ENCODE peak calls at places on chromosomes 16 and 17, in six cellular contexts. One of them, this sample, is unnamed.

GRCh38 chr16:10256855-10257641 is 74.8 kb upstream of the GRIN2A start:
- DNase-seq in MM.1S: peak; percentile 38
- DNase-seq in IMR-90: no peak
- DNase-seq in colonic mucosa: peak; percentile 27
- DNase-seq in left lung: no peak
- DNase-seq in mucosa of descending colon: no peak
- DNase-seq in this sample: no peak

GRCh38 chr16:1972490-1972877 is 631 bp downstream of the TBL3 start:
- DNase-seq in IMR-90: no peak
- DNase-seq in colonic mucosa: no peak
- DNase-seq in left lung: peak; percentile 76
- DNase-seq in MM.1S: no peak
- DNase-seq in mucosa of descending colon: peak; percentile 66
- DNase-seq in this sample: no peak

GRCh38 chr17:4854181-4854681 is 21.1 kb downstream of the MINK1 start:
- DNase-seq in left lung: no peak
- DNase-seq in IMR-90: peak; percentile 66
- DNase-seq in mucosa of descending colon: no peak
- DNase-seq in MM.1S: no peak
- DNase-seq in colonic mucosa: no peak
- DNase-seq in this sample: no peak

GRCh38 chr17:37406635-37407455 is at the start of the genes ACACA and TADA2A:
- DNase-seq in left lung: peak; percentile 93
- DNase-seq in mucosa of descending colon: peak; percentile 88
- DNase-seq in IMR-90: peak; percentile 63
- DNase-seq in colonic mucosa: peak; percentile 82
- DNase-seq in MM.1S: peak; percentile 88
- DNase-seq in this sample: peak; percentile 87

GRCh38 chr16:13176711-13177110 is 275.3 kb downstream of the SHISA9 start:
- DNase-seq in colonic mucosa: no peak
- DNase-seq in MM.1S: no peak
- DNase-seq in IMR-90: no peak
- DNase-seq in mucosa of descending colon: no peak
- DNase-seq in left lung: no peak
- DNase-seq in this sample: no peak

GRCh38 chr17:79612468-79613194 is 1.8 kb upstream of the RBFOX3 start:
- DNase-seq in MM.1S: peak; percentile 52
- DNase-seq in mucosa of descending colon: no peak
- DNase-seq in left lung: no peak
- DNase-seq in colonic mucosa: peak; percentile 57
- DNase-seq in IMR-90: peak; percentile 5
- DNase-seq in this sample: no peak

GRCh38 chr17:59840329-59840907 is 52.3 kb downstream of the TUBD1 start:
- DNase-seq in IMR-90: no peak
- DNase-seq in mucosa of descending colon: no peak
- DNase-seq in left lung: no peak
- DNase-seq in MM.1S: no peak
- DNase-seq in colonic mucosa: no peak
- DNase-seq in this sample: no peak

GRCh38 chr16:77273815-77274214 is 74.6 kb downstream of the SYCE1L start:
- DNase-seq in left lung: no peak
- DNase-seq in MM.1S: no peak
- DNase-seq in mucosa of descending colon: no peak
- DNase-seq in IMR-90: no peak
- DNase-seq in colonic mucosa: no peak
- DNase-seq in this sample: no peak

GRCh38 chr17:37642706-37643105 is 540 bp downstream of the DDX52 start:
- DNase-seq in IMR-90: peak; percentile 31
- DNase-seq in MM.1S: peak; percentile 25
- DNase-seq in left lung: no peak
- DNase-seq in mucosa of descending colon: no peak
- DNase-seq in colonic mucosa: no peak
- DNase-seq in this sample: no peak

GRCh38 chr17:81722184-81723120 is 10.4 kb downstream of the SLC25A10 start:
- DNase-seq in IMR-90: no peak
- DNase-seq in MM.1S: peak; percentile 67
- DNase-seq in left lung: peak; percentile 86
- DNase-seq in colonic mucosa: peak; percentile 94
- DNase-seq in mucosa of descending colon: peak; percentile 88
- DNase-seq in this sample: peak; percentile 83

GRCh38 chr16:3574195-3574594 is 3.0 kb downstream of the NLRC3 start:
- DNase-seq in colonic mucosa: no peak
- DNase-seq in IMR-90: no peak
- DNase-seq in left lung: peak; percentile 63
- DNase-seq in MM.1S: no peak
- DNase-seq in mucosa of descending colon: no peak
- DNase-seq in this sample: no peak

GRCh38 chr17:59796785-59797205 is 89.3 kb downstream of the VMP1 start:
- DNase-seq in colonic mucosa: no peak
- DNase-seq in left lung: no peak
- DNase-seq in MM.1S: no peak
- DNase-seq in IMR-90: no peak
- DNase-seq in mucosa of descending colon: no peak
- DNase-seq in this sample: no peak

GRCh38 chr17:1882836-1883235 is 53.0 kb downstream of the RPA1 start:
- DNase-seq in colonic mucosa: peak; percentile 32
- DNase-seq in IMR-90: peak; percentile 24
- DNase-seq in MM.1S: no peak
- DNase-seq in left lung: no peak
- DNase-seq in mucosa of descending colon: no peak
- DNase-seq in this sample: no peak

GRCh38 chr16:27452569-27453475 is 50.8 kb downstream of the IL21R start:
- DNase-seq in MM.1S: no peak
- DNase-seq in colonic mucosa: no peak
- DNase-seq in left lung: no peak
- DNase-seq in IMR-90: no peak
- DNase-seq in mucosa of descending colon: no peak
- DNase-seq in this sample: no peak

GRCh38 chr17:7586673-7587419 is 3.0 kb downstream of the SOX15 start:
- DNase-seq in mucosa of descending colon: no peak
- DNase-seq in left lung: no peak
- DNase-seq in colonic mucosa: peak; percentile 69
- DNase-seq in IMR-90: no peak
- DNase-seq in MM.1S: no peak
- DNase-seq in this sample: no peak
- TF ChIP-seq CTCF in mucosa of descending colon: no peak
- TF ChIP-seq CTCF in left lung: no peak
- TF ChIP-seq CTCF in colonic mucosa: no peak
- TF ChIP-seq CTCF in IMR-90: no peak
- TF ChIP-seq CTCF in MM.1S: no peak
- TF ChIP-seq CTCF in this sample: no peak

GRCh38 chr17:30334421-30334820 is 564 bp upstream of the TMIGD1 start:
- DNase-seq in mucosa of descending colon: no peak
- DNase-seq in IMR-90: no peak
- DNase-seq in MM.1S: no peak
- DNase-seq in left lung: no peak
- DNase-seq in colonic mucosa: no peak
- DNase-seq in this sample: no peak

GRCh38 chr17:30332057-30332542 is 1.8 kb downstream of the TMIGD1 start:
- DNase-seq in mucosa of descending colon: no peak
- DNase-seq in colonic mucosa: no peak
- DNase-seq in left lung: no peak
- DNase-seq in IMR-90: peak; percentile 92
- DNase-seq in MM.1S: peak; percentile 81
- DNase-seq in this sample: no peak

GRCh38 chr17:30337393-30337999 is 3.6 kb upstream of the TMIGD1 start:
- DNase-seq in left lung: no peak
- DNase-seq in mucosa of descending colon: no peak
- DNase-seq in colonic mucosa: no peak
- DNase-seq in MM.1S: no peak
- DNase-seq in IMR-90: no peak
- DNase-seq in this sample: no peak

GRCh38 chr17:30336369-30337171 is 2.7 kb upstream of the TMIGD1 start:
- DNase-seq in colonic mucosa: peak; percentile 79
- DNase-seq in mucosa of descending colon: no peak
- DNase-seq in left lung: no peak
- DNase-seq in IMR-90: peak; percentile 59
- DNase-seq in MM.1S: peak; percentile 71
- DNase-seq in this sample: no peak

DNA sequence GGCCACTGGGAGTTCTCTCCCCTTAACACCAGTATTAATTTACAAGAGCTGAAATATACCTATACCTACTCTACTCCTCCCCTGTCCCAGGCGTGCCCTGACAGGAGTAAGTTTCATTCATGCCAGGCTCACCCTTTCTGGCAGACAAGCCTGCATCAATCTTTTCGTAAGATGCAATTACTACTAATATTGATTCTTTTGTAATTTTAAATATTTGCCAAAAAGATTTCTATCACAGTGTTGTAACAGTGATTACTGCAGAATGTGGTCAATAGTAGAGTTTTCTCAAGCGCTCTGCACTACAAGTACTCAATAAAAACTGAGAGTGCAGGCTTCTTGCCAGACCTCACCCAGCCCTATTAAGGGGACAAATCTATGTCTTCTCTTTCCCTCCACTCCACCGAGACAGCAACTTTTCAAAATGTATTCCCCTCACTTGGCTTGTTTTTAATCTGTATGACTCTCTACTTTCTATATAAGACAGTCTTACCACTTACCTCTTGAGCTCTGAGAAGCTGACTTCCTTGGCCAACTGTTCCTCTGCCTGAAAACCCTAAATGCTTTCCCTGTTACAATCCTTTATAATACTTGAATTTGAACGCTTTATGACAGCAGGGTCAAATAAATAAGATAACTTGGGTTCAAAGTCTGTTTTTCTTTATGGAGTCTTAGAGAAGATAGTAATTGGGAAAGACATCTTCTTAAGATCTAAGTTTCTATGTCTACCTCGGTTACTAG is at the start of gene TMIGD1:
- DNase-seq in IMR-90: no peak
- DNase-seq in left lung: no peak
- DNase-seq in colonic mucosa: no peak
- DNase-seq in MM.1S: no peak
- DNase-seq in mucosa of descending colon: no peak
- DNase-seq in this sample: no peak
- H3K4me3 ChIP-seq in IMR-90: no peak within 1 kb of the TSS
- H3K4me3 ChIP-seq in left lung: no peak within 1 kb of the TSS
- H3K4me3 ChIP-seq in colonic mucosa: no peak within 1 kb of the TSS
- H3K4me3 ChIP-seq in MM.1S: no peak within 1 kb of the TSS
- H3K4me3 ChIP-seq in mucosa of descending colon: no peak within 1 kb of the TSS
- H3K4me3 ChIP-seq in this sample: no peak within 1 kb of the TSS

DNA sequence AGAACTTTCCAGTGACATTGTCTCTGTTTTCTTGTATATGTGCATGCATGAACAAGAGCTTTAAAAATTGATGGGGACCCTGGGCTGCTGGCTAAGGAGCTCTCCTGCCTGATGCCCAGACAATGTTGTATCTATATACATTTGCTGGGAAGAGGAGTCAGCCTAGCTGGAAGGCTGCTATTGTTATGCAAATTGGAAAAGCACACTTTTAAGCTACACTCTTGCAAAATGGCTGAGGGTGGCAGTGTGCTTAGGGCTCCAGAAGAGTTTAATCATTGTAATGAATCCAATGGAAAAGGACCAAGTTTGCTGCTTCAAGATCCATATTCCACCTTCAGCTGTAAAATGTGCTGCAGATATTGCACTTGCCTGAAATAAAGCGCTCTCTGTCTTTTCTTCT is 171.8 kb downstream of the PRKCA start:
- DNase-seq in IMR-90: no peak
- DNase-seq in left lung: no peak
- DNase-seq in colonic mucosa: no peak
- DNase-seq in MM.1S: no peak
- DNase-seq in mucosa of descending colon: no peak
- DNase-seq in this sample: no peak
- TF ChIP-seq CTCF in IMR-90: no peak
- TF ChIP-seq CTCF in left lung: no peak
- TF ChIP-seq CTCF in colonic mucosa: no peak
- TF ChIP-seq CTCF in MM.1S: no peak
- TF ChIP-seq CTCF in mucosa of descending colon: no peak
- TF ChIP-seq CTCF in this sample: no peak

GRCh38 chr16:19882641-19883040 is 2.0 kb downstream of the GPRC5B start:
- DNase-seq in left lung: no peak
- DNase-seq in IMR-90: no peak
- DNase-seq in MM.1S: no peak
- DNase-seq in mucosa of descending colon: no peak
- DNase-seq in colonic mucosa: no peak
- DNase-seq in this sample: no peak
- H3K4me3 ChIP-seq in left lung: no peak overlapping the region
- H3K4me3 ChIP-seq in IMR-90: no peak overlapping the region
- H3K4me3 ChIP-seq in MM.1S: no peak overlapping the region
- H3K4me3 ChIP-seq in mucosa of descending colon: no peak overlapping the region
- H3K4me3 ChIP-seq in colonic mucosa: no peak overlapping the region
- H3K4me3 ChIP-seq in this sample: peak overlapping the region; percentile 64

GRCh38 chr17:18172528-18173278 is 10.9 kb upstream of the ALKBH5 start:
- DNase-seq in colonic mucosa: no peak
- DNase-seq in MM.1S: no peak
- DNase-seq in mucosa of descending colon: no peak
- DNase-seq in IMR-90: peak; percentile 46
- DNase-seq in left lung: no peak
- DNase-seq in this sample: no peak
- TF ChIP-seq CTCF in colonic mucosa: no peak
- TF ChIP-seq CTCF in MM.1S: no peak
- TF ChIP-seq CTCF in mucosa of descending colon: no peak
- TF ChIP-seq CTCF in IMR-90: no peak
- TF ChIP-seq CTCF in left lung: no peak
- TF ChIP-seq CTCF in this sample: no peak

GRCh38 chr16:85461814-85462404 is 151.2 kb upstream of the GSE1 start:
- DNase-seq in colonic mucosa: peak; percentile 34
- DNase-seq in left lung: peak; percentile 80
- DNase-seq in IMR-90: peak; percentile 50
- DNase-seq in MM.1S: no peak
- DNase-seq in mucosa of descending colon: no peak
- DNase-seq in this sample: peak; percentile 75
- H3K4me3 ChIP-seq in colonic mucosa: no peak overlapping the region
- H3K4me3 ChIP-seq in left lung: peak overlapping the region; percentile 9
- H3K4me3 ChIP-seq in IMR-90: no peak overlapping the region
- H3K4me3 ChIP-seq in MM.1S: no peak overlapping the region
- H3K4me3 ChIP-seq in mucosa of descending colon: no peak overlapping the region
- H3K4me3 ChIP-seq in this sample: peak overlapping the region; percentile 32

DNA sequence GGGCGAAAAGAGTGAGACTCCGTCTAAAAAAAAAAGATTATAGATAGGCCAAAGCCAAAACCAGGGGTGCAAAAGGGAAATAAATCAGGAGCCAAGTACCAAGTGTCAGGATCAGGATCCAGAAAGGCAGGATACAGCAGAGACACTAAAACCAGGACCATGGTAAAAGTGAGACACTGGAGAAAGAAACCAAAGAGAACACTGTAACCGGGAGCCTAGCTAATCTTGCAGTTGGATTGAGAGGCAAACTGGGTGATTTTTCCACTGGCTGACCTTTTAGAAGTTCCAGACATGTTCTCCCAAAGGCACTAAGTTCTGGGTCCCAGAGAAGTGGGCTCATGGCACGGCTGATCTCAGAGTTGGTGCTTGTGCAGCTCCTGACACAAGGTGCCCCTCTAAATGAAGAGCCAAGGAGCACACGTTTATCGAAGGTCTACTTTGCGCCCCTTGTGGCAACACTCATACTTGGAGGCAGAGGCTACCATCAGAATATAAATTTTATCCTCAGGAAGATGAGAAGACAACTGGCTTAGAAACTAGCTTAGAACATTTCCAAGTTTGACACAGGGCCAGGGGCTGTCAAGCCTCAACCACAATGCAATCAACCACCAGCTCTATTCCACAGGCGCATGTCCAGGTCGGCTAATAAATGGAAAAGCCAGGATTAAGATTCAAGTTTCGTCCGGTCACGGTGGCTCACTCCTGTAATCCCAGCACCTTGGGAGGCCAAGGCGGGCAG is 27.5 kb upstream of the HELZ start:
- DNase-seq in mucosa of descending colon: no peak
- DNase-seq in IMR-90: no peak
- DNase-seq in left lung: no peak
- DNase-seq in colonic mucosa: no peak
- DNase-seq in MM.1S: no peak
- DNase-seq in this sample: no peak
- TF ChIP-seq CTCF in mucosa of descending colon: no peak
- TF ChIP-seq CTCF in IMR-90: peak; percentile 20
- TF ChIP-seq CTCF in left lung: no peak
- TF ChIP-seq CTCF in colonic mucosa: no peak
- TF ChIP-seq CTCF in MM.1S: no peak
- TF ChIP-seq CTCF in this sample: peak; percentile 21

This sample was measured in lower lobe of right lung.